ENCODE peak calls at places on chromosomes 13 and 19, in nine cellular contexts. R is WERI-Rb-1; Q is Karpas-422; G is IMR-90; U is neuronal stem cell; T is CD8-positive, alpha-beta T cell; V is testis; S is heart right ventricle; A is neural progenitor cell. L is an unnamed sample.

GRCh38 chr19:5171711-5172110 is 168.9 kb downstream of the PTPRS start:
- DNase-seq in G (no peak), U (no peak), A (no peak), R (no peak), V (no peak), T (no peak), S (no peak), Q (no peak), L (no peak)

GRCh38 chr13:114120486-114121430 is 11.7 kb downstream of the RASA3 start:
- DNase-seq in V (no peak), G (no peak), A (no peak), R (peak; percentile 51), U (no peak), T (no peak), Q (no peak), S (no peak), L (no peak)

GRCh38 chr13:106450991-106451390 is 84.5 kb downstream of the EFNB2 start:
- DNase-seq in Q (no peak), U (no peak), R (no peak), A (no peak), G (no peak), V (no peak), T (no peak), S (no peak), L (no peak)

GRCh38 chr13:45674908-45675307 is 27.2 kb upstream of the CBY2 start:
- DNase-seq in G (peak; percentile 52), T (no peak), S (no peak), A (peak; percentile 75), R (no peak), V (no peak), U (peak; percentile 9), Q (no peak), L (peak; percentile 41)

GRCh38 chr19:4119763-4120162 is 4.2 kb downstream of the MAP2K2 start:
- DNase-seq in G (no peak), T (no peak), R (no peak), U (no peak), Q (no peak), A (no peak), S (no peak), V (no peak), L (no peak)

GRCh38 chr13:48801255-48801654 is 147.5 kb downstream of the CYSLTR2 start:
- DNase-seq in G (peak; percentile 81), S (no peak), V (no peak), Q (no peak), A (no peak), T (no peak), U (no peak), R (no peak), L (no peak)

GRCh38 chr13:32025730-32026129 is 5.8 kb upstream of the FRY start:
- DNase-seq in A (peak; percentile 93), G (no peak), V (no peak), U (peak; percentile 80), R (no peak), T (no peak), Q (no peak), S (no peak), L (no peak)

GRCh38 chr19:437027-437426 is 23.8 kb downstream of the SHC2 start:
- DNase-seq in T (no peak), U (no peak), R (no peak), Q (no peak), V (no peak), G (no peak), A (no peak), S (no peak), L (no peak)

GRCh38 chr13:99312493-99312883 is 5.3 kb upstream of the GPR183 start:
- DNase-seq in U (no peak), R (no peak), V (peak; percentile 53), G (peak; percentile 39), Q (no peak), S (peak; percentile 31), A (no peak), T (no peak), L (peak; percentile 24)

GRCh38 chr13:97003071-97003470 is 8.8 kb upstream of the OXGR1 start:
- DNase-seq in Q (no peak), R (no peak), S (no peak), A (no peak), T (no peak), G (no peak), V (no peak), U (no peak), L (no peak)

GRCh38 chr19:42185281-42185680 is 32.2 kb downstream of the DEDD2 start:
- DNase-seq in R (no peak), Q (no peak), T (no peak), A (no peak), S (no peak), U (no peak), G (peak; percentile 28), V (no peak), L (no peak)

GRCh38 chr19:1116726-1117581 is 13.2 kb downstream of the GPX4 start:
- DNase-seq in U (no peak), S (no peak), V (no peak), G (no peak), R (no peak), Q (no peak), A (no peak), T (no peak), L (no peak)

GRCh38 chr13:19052180-19052579 is 129.4 kb downstream of the TUBA3C start:
- DNase-seq in V (no peak), A (no peak), G (no peak), Q (no peak), T (no peak), R (no peak), U (no peak), S (no peak), L (no peak)
- H3K9me3 ChIP-seq in V (no peaks in the 10 kb centered on the region), A (peaks cover 8% of the 10 kb centered on the region), G (peaks cover 60% of the 10 kb centered on the region), Q (peaks cover 25% of the 10 kb centered on the region), T (no peaks in the 10 kb centered on the region), R (peaks cover 3% of the 10 kb centered on the region), U (no peaks in the 10 kb centered on the region), S (no peaks in the 10 kb centered on the region), L (no peaks in the 10 kb centered on the region)

DNA sequence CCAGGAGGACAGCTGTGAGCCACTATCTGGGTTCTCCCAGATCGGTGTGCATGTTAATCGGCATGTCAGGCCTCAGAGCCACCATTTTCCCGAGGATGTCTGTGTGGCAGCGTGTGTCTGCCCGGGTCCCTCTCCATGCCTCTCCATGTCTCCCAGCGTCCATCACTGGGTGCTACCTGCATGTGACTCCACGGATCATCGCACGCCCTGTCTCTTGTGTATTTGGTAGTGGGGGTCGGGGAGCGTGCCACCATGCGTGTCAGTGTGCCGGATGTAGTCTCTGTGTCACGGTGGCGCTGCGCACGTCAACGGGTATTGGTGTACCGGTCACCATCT is 5.9 kb downstream of the NFIX start:
- DNase-seq in G (no peak), U (no peak), Q (no peak), A (no peak), S (no peak), V (no peak), T (no peak), R (no peak), L (no peak)
- H3K27me3 ChIP-seq in G (no peaks in the 10 kb centered on the region), U (peaks cover 98% of the 10 kb centered on the region), Q (no peaks in the 10 kb centered on the region), A (peaks cover 100% of the 10 kb centered on the region), S (no peaks in the 10 kb centered on the region), V (no peaks in the 10 kb centered on the region), T (no peaks in the 10 kb centered on the region), R (no peaks in the 10 kb centered on the region), L (peaks cover 62% of the 10 kb centered on the region)

GRCh38 chr19:27393591-27393990 is 1819.4 kb downstream of the UQCRFS1 start:
- DNase-seq in Q (no peak), T (no peak), U (no peak), A (no peak), S (no peak), R (no peak), G (no peak), V (no peak), L (no peak)

GRCh38 chr19:27392027-27392632 is 1820.8 kb downstream of the UQCRFS1 start:
- DNase-seq in A (no peak), V (no peak), Q (no peak), U (no peak), T (no peak), R (no peak), S (no peak), G (no peak), L (no peak)
- H3K9me3 ChIP-seq in A (peaks cover 58% of the 10 kb centered on the region), V (no peaks in the 10 kb centered on the region), Q (peaks cover 43% of the 10 kb centered on the region), U (no peaks in the 10 kb centered on the region), T (peaks cover 5% of the 10 kb centered on the region), R (peaks cover 6% of the 10 kb centered on the region), S (peaks cover 47% of the 10 kb centered on the region), G (peaks cover 14% of the 10 kb centered on the region), L (peaks cover 44% of the 10 kb centered on the region)

DNA sequence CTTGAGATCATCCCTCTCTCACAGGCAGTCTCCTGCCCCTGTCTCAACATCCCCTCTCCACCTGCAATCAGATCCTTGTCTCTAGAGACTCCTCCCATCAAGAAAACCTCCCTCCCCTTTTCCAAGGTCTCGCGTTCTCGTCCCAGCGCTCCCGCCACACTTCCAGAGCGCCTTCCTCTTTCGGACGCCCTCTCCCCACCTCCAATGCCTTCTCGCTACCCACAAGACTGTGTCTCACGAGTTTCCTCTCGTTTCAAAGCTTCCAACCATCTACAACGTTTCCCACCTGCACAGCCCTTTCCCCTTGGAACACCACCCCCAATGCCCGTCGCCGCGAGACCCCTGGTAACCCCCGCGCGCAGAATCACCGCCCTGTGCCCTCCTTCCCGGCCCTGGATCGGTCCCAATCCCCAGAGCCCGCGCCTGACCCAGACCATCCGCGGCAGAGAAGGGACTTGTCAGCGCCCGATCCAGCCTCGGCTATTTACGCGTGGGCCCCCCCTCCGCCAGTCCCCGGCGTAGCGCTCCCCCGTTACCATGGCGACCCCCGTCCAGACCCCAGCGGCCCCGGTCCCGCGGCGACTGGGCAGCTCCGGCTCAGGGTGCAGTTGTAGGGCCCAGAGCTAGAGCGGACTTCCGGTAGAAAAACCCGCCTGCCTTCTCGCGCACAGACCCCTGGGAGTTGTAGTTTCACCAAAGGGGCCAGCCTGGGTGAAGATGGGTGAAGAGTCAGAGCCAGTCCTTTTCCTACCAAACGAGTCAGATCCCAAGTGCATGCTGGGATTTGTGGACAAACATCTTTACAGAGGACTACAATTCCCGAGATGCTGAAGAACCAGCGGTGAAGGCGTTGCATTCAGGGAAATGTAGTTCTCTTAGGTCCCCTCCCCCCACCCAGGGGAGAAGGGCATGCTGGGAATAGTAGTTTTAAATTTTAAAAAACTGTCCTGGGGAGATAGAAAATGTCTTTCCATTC is at the start of gene AP2S1:
- DNase-seq in V (peak; percentile 99), U (peak; percentile 98), R (peak; percentile 97), G (peak; percentile 99), T (peak; percentile 92), A (peak; percentile 98), Q (peak; percentile 98), S (peak; percentile 89), L (peak; percentile 97)
- H3K27me3 ChIP-seq in V (no peaks in the 10 kb centered on the region), U (no peaks in the 10 kb centered on the region), R (no peaks in the 10 kb centered on the region), G (no peaks in the 10 kb centered on the region), T (no peaks in the 10 kb centered on the region), A (peaks cover 6% of the 10 kb centered on the region), Q (no peaks in the 10 kb centered on the region), S (no peaks in the 10 kb centered on the region), L (no peaks in the 10 kb centered on the region)

GRCh38 chr19:8884416-8884815 is 52.2 kb downstream of the MBD3L1 start:
- DNase-seq in S (no peak), U (no peak), G (no peak), T (no peak), R (no peak), V (no peak), Q (no peak), A (no peak), L (no peak)
- H3K9me3 ChIP-seq in S (peaks cover 12% of the 10 kb centered on the region), U (no peaks in the 10 kb centered on the region), G (peaks cover 42% of the 10 kb centered on the region), T (no peaks in the 10 kb centered on the region), R (no peaks in the 10 kb centered on the region), V (no peaks in the 10 kb centered on the region), Q (no peaks in the 10 kb centered on the region), A (no peaks in the 10 kb centered on the region), L (no peaks in the 10 kb centered on the region)

DNA sequence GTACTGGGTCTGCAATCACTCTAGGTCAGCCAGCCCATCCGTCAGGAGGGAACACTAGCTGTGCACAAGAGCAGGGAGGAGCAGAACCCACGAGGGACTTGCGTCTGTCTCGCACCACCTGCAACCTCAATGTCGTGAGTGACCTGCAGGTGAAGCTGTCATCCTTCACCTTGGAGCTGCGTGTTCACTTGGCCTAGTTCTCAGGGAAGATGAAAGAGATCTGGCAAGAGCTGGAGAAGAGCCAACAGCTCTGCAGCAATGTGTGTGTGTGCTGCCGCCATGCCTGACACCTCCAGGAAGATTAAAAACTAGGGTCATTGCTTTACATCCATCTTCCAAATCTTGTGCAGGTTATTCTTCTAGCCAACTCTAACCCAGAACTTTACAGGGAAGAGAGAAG is 117.6 kb upstream of the MRI1 start:
- DNase-seq in T (no peak), A (no peak), V (no peak), G (no peak), Q (no peak), R (no peak), U (no peak), S (no peak), L (no peak)
- H3K27me3 ChIP-seq in T (no peaks in the 10 kb centered on the region), A (no peaks in the 10 kb centered on the region), V (no peaks in the 10 kb centered on the region), G (no peaks in the 10 kb centered on the region), Q (peaks cover 2% of the 10 kb centered on the region), R (peaks cover 66% of the 10 kb centered on the region), U (no peaks in the 10 kb centered on the region), S (peaks cover 6% of the 10 kb centered on the region), L (no peaks in the 10 kb centered on the region)

L was measured in hepatocyte.